ENCODE peak calls at places on chromosomes 2 and 18, in eight cellular contexts. One of them, this sample, is unnamed.
A peak's percentile ranks its signal among the peaks of the same experiment; 100 is the strongest.

GRCh38 chr2:72198532-72199241 is 51.0 kb upstream of the CYP26B1 start:
- DNase-seq in IMR-90: peak; percentile 57
- DNase-seq in CD4-positive, alpha-beta T cell: no peak
- DNase-seq in cardiac muscle cell: peak; percentile 77
- DNase-seq in MM.1S: no peak
- DNase-seq in psoas muscle: no peak
- DNase-seq in Panc1: no peak
- DNase-seq in endothelial cell of umbilical vein: peak; percentile 49
- DNase-seq in this sample: no peak

GRCh38 chr2:98464772-98465310 is 20.2 kb downstream of the INPP4A start:
- DNase-seq in IMR-90: no peak
- DNase-seq in CD4-positive, alpha-beta T cell: no peak
- DNase-seq in cardiac muscle cell: no peak
- DNase-seq in MM.1S: peak; percentile 91
- DNase-seq in psoas muscle: no peak
- DNase-seq in Panc1: no peak
- DNase-seq in endothelial cell of umbilical vein: peak; percentile 28
- DNase-seq in this sample: no peak

GRCh38 chr2:81600088-81600487 is 1295.5 kb upstream of the LRRTM1 start:
- DNase-seq in IMR-90: no peak
- DNase-seq in CD4-positive, alpha-beta T cell: no peak
- DNase-seq in cardiac muscle cell: no peak
- DNase-seq in MM.1S: no peak
- DNase-seq in psoas muscle: no peak
- DNase-seq in Panc1: no peak
- DNase-seq in endothelial cell of umbilical vein: no peak
- DNase-seq in this sample: no peak

GRCh38 chr2:147095376-147095775 is 749.5 kb upstream of the ACVR2A start:
- DNase-seq in IMR-90: no peak
- DNase-seq in CD4-positive, alpha-beta T cell: no peak
- DNase-seq in cardiac muscle cell: no peak
- DNase-seq in MM.1S: no peak
- DNase-seq in psoas muscle: no peak
- DNase-seq in Panc1: no peak
- DNase-seq in endothelial cell of umbilical vein: no peak
- DNase-seq in this sample: no peak

GRCh38 chr2:195638738-195639137 is 18.3 kb upstream of the SLC39A10 start:
- DNase-seq in IMR-90: no peak
- DNase-seq in CD4-positive, alpha-beta T cell: no peak
- DNase-seq in cardiac muscle cell: no peak
- DNase-seq in MM.1S: no peak
- DNase-seq in psoas muscle: no peak
- DNase-seq in Panc1: no peak
- DNase-seq in endothelial cell of umbilical vein: no peak
- DNase-seq in this sample: no peak

GRCh38 chr2:241894056-241894641 is 24.6 kb downstream of the RTP5 start:
- DNase-seq in IMR-90: no peak
- DNase-seq in CD4-positive, alpha-beta T cell: peak; percentile 28
- DNase-seq in cardiac muscle cell: no peak
- DNase-seq in MM.1S: no peak
- DNase-seq in psoas muscle: no peak
- DNase-seq in Panc1: no peak
- DNase-seq in endothelial cell of umbilical vein: no peak
- DNase-seq in this sample: no peak

GRCh38 chr2:38370664-38371063 is 6.4 kb downstream of the ATL2 start:
- DNase-seq in IMR-90: no peak
- DNase-seq in CD4-positive, alpha-beta T cell: no peak
- DNase-seq in cardiac muscle cell: no peak
- DNase-seq in MM.1S: no peak
- DNase-seq in psoas muscle: no peak
- DNase-seq in Panc1: no peak
- DNase-seq in endothelial cell of umbilical vein: no peak
- DNase-seq in this sample: no peak

GRCh38 chr2:238108423-238109201 is 8.5 kb downstream of the ESPNL start:
- DNase-seq in IMR-90: no peak
- DNase-seq in CD4-positive, alpha-beta T cell: peak; percentile 33
- DNase-seq in cardiac muscle cell: no peak
- DNase-seq in MM.1S: peak; percentile 72
- DNase-seq in psoas muscle: peak; percentile 20
- DNase-seq in Panc1: no peak
- DNase-seq in endothelial cell of umbilical vein: no peak
- DNase-seq in this sample: no peak

GRCh38 chr2:237878321-237879057 is 19.1 kb downstream of the RAMP1 start:
- DNase-seq in IMR-90: no peak
- DNase-seq in CD4-positive, alpha-beta T cell: no peak
- DNase-seq in cardiac muscle cell: no peak
- DNase-seq in MM.1S: no peak
- DNase-seq in psoas muscle: no peak
- DNase-seq in Panc1: no peak
- DNase-seq in endothelial cell of umbilical vein: no peak
- DNase-seq in this sample: no peak

GRCh38 chr2:165675551-165675968 is 118.5 kb downstream of the GALNT3 start:
- DNase-seq in IMR-90: no peak
- DNase-seq in CD4-positive, alpha-beta T cell: no peak
- DNase-seq in cardiac muscle cell: no peak
- DNase-seq in MM.1S: peak; percentile 49
- DNase-seq in psoas muscle: no peak
- DNase-seq in Panc1: no peak
- DNase-seq in endothelial cell of umbilical vein: no peak
- DNase-seq in this sample: no peak

GRCh38 chr18:48948112-48949050 is 2.4 kb downstream of the SMAD7 start:
- DNase-seq in IMR-90: peak; percentile 86
- DNase-seq in CD4-positive, alpha-beta T cell: peak; percentile 57
- DNase-seq in cardiac muscle cell: peak; percentile 75
- DNase-seq in MM.1S: peak; percentile 65
- DNase-seq in psoas muscle: peak; percentile 43
- DNase-seq in Panc1: no peak
- DNase-seq in endothelial cell of umbilical vein: peak; percentile 67
- DNase-seq in this sample: no peak

GRCh38 chr2:218671077-218671653 is 637 bp downstream of the RNF25 start:
- DNase-seq in IMR-90: peak; percentile 20
- DNase-seq in CD4-positive, alpha-beta T cell: no peak
- DNase-seq in cardiac muscle cell: peak; percentile 9
- DNase-seq in MM.1S: no peak
- DNase-seq in psoas muscle: no peak
- DNase-seq in Panc1: no peak
- DNase-seq in endothelial cell of umbilical vein: peak; percentile 17
- DNase-seq in this sample: no peak

GRCh38 chr2:144198116-144198515 is 321.8 kb downstream of the ZEB2 start:
- DNase-seq in IMR-90: peak; percentile 66
- DNase-seq in CD4-positive, alpha-beta T cell: no peak
- DNase-seq in cardiac muscle cell: peak; percentile 65
- DNase-seq in MM.1S: no peak
- DNase-seq in psoas muscle: no peak
- DNase-seq in Panc1: no peak
- DNase-seq in endothelial cell of umbilical vein: peak; percentile 72
- DNase-seq in this sample: no peak

GRCh38 chr2:26700078-26700477 is 7.6 kb downstream of the KCNK3 start:
- DNase-seq in IMR-90: no peak
- DNase-seq in CD4-positive, alpha-beta T cell: no peak
- DNase-seq in cardiac muscle cell: no peak
- DNase-seq in MM.1S: no peak
- DNase-seq in psoas muscle: no peak
- DNase-seq in Panc1: no peak
- DNase-seq in endothelial cell of umbilical vein: no peak
- DNase-seq in this sample: no peak
- H3K27me3 ChIP-seq in IMR-90: peaks cover 34% of the 10 kb centered on the region
- H3K27me3 ChIP-seq in CD4-positive, alpha-beta T cell: peaks cover 33% of the 10 kb centered on the region
- H3K27me3 ChIP-seq in cardiac muscle cell: peaks cover 4% of the 10 kb centered on the region
- H3K27me3 ChIP-seq in MM.1S: peaks cover 89% of the 10 kb centered on the region
- H3K27me3 ChIP-seq in psoas muscle: no peaks in the 10 kb centered on the region
- H3K27me3 ChIP-seq in Panc1: no peaks in the 10 kb centered on the region
- H3K27me3 ChIP-seq in endothelial cell of umbilical vein: no peaks in the 10 kb centered on the region
- H3K27me3 ChIP-seq in this sample: no peaks in the 10 kb centered on the region

GRCh38 chr18:3581890-3582289 is 131.9 kb downstream of the TGIF1 start:
- DNase-seq in IMR-90: no peak
- DNase-seq in CD4-positive, alpha-beta T cell: no peak
- DNase-seq in cardiac muscle cell: no peak
- DNase-seq in MM.1S: no peak
- DNase-seq in psoas muscle: no peak
- DNase-seq in Panc1: no peak
- DNase-seq in endothelial cell of umbilical vein: no peak
- DNase-seq in this sample: no peak

GRCh38 chr18:3579701-3580100 is 129.7 kb downstream of the TGIF1 start:
- DNase-seq in IMR-90: peak; percentile 97
- DNase-seq in CD4-positive, alpha-beta T cell: no peak
- DNase-seq in cardiac muscle cell: peak; percentile 90
- DNase-seq in MM.1S: no peak
- DNase-seq in psoas muscle: no peak
- DNase-seq in Panc1: no peak
- DNase-seq in endothelial cell of umbilical vein: peak; percentile 92
- DNase-seq in this sample: no peak

GRCh38 chr18:3572761-3573160 is 122.8 kb downstream of the TGIF1 start:
- DNase-seq in IMR-90: no peak
- DNase-seq in CD4-positive, alpha-beta T cell: no peak
- DNase-seq in cardiac muscle cell: no peak
- DNase-seq in MM.1S: no peak
- DNase-seq in psoas muscle: no peak
- DNase-seq in Panc1: no peak
- DNase-seq in endothelial cell of umbilical vein: no peak
- DNase-seq in this sample: no peak

GRCh38 chr18:3578621-3579020 is 128.6 kb downstream of the TGIF1 start:
- DNase-seq in IMR-90: no peak
- DNase-seq in CD4-positive, alpha-beta T cell: no peak
- DNase-seq in cardiac muscle cell: no peak
- DNase-seq in MM.1S: no peak
- DNase-seq in psoas muscle: no peak
- DNase-seq in Panc1: no peak
- DNase-seq in endothelial cell of umbilical vein: no peak
- DNase-seq in this sample: no peak

GRCh38 chr18:3577456-3577855 is 127.5 kb downstream of the TGIF1 start:
- DNase-seq in IMR-90: no peak
- DNase-seq in CD4-positive, alpha-beta T cell: no peak
- DNase-seq in cardiac muscle cell: no peak
- DNase-seq in MM.1S: no peak
- DNase-seq in psoas muscle: no peak
- DNase-seq in Panc1: no peak
- DNase-seq in endothelial cell of umbilical vein: no peak
- DNase-seq in this sample: no peak
- H3K27me3 ChIP-seq in IMR-90: no peaks in the 10 kb centered on the region
- H3K27me3 ChIP-seq in CD4-positive, alpha-beta T cell: no peaks in the 10 kb centered on the region
- H3K27me3 ChIP-seq in cardiac muscle cell: no peaks in the 10 kb centered on the region
- H3K27me3 ChIP-seq in MM.1S: peaks cover 16% of the 10 kb centered on the region
- H3K27me3 ChIP-seq in psoas muscle: no peaks in the 10 kb centered on the region
- H3K27me3 ChIP-seq in Panc1: no peaks in the 10 kb centered on the region
- H3K27me3 ChIP-seq in endothelial cell of umbilical vein: no peaks in the 10 kb centered on the region
- H3K27me3 ChIP-seq in this sample: no peaks in the 10 kb centered on the region

GRCh38 chr2:222293660-222294630 is 4.9 kb downstream of the PAX3 start:
- DNase-seq in IMR-90: no peak
- DNase-seq in CD4-positive, alpha-beta T cell: no peak
- DNase-seq in cardiac muscle cell: no peak
- DNase-seq in MM.1S: no peak
- DNase-seq in psoas muscle: peak; percentile 12
- DNase-seq in Panc1: no peak
- DNase-seq in endothelial cell of umbilical vein: no peak
- DNase-seq in this sample: no peak
- H3K27me3 ChIP-seq in IMR-90: peaks cover 97% of the 10 kb centered on the region
- H3K27me3 ChIP-seq in CD4-positive, alpha-beta T cell: peaks cover 95% of the 10 kb centered on the region
- H3K27me3 ChIP-seq in cardiac muscle cell: peaks cover 100% of the 10 kb centered on the region
- H3K27me3 ChIP-seq in MM.1S: no peaks in the 10 kb centered on the region
- H3K27me3 ChIP-seq in psoas muscle: no peaks in the 10 kb centered on the region
- H3K27me3 ChIP-seq in Panc1: peaks cover 13% of the 10 kb centered on the region
- H3K27me3 ChIP-seq in endothelial cell of umbilical vein: peaks cover 94% of the 10 kb centered on the region
- H3K27me3 ChIP-seq in this sample: peaks cover 33% of the 10 kb centered on the region

DNA sequence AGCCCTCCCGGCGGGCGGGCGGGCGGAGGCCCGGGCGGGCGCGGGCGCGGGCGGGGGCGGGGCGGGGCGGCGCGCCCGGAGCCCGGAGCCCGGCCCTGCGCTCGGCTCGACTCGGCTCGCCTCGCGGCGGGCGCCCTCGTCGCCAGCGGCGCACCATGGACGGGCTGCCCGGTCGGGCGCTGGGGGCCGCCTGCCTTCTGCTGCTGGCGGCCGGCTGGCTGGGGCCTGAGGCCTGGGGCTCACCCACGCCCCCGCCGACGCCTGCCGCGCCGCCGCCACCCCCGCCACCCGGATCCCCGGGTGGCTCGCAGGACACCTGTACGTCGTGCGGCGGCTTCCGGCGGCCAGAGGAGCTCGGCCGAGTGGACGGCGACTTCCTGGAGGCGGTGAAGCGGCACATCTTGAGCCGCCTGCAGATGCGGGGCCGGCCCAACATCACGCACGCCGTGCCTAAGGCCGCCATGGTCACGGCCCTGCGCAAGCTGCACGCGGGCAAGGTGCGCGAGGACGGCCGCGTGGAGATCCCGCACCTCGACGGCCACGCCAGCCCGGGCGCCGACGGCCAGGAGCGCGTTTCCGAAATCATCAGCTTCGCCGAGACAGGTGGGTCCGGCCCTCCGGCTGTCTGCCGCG is at the start of gene INHBB:
- DNase-seq in IMR-90: no peak
- DNase-seq in CD4-positive, alpha-beta T cell: no peak
- DNase-seq in cardiac muscle cell: peak; percentile 22
- DNase-seq in MM.1S: no peak
- DNase-seq in psoas muscle: no peak
- DNase-seq in Panc1: no peak
- DNase-seq in endothelial cell of umbilical vein: no peak
- DNase-seq in this sample: no peak
- H3K27me3 ChIP-seq in IMR-90: peaks cover 88% of the 10 kb centered on the region
- H3K27me3 ChIP-seq in CD4-positive, alpha-beta T cell: peaks cover 70% of the 10 kb centered on the region
- H3K27me3 ChIP-seq in cardiac muscle cell: peaks cover 98% of the 10 kb centered on the region
- H3K27me3 ChIP-seq in MM.1S: peaks cover 60% of the 10 kb centered on the region
- H3K27me3 ChIP-seq in psoas muscle: no peaks in the 10 kb centered on the region
- H3K27me3 ChIP-seq in Panc1: no peaks in the 10 kb centered on the region
- H3K27me3 ChIP-seq in endothelial cell of umbilical vein: peaks cover 55% of the 10 kb centered on the region
- H3K27me3 ChIP-seq in this sample: no peaks in the 10 kb centered on the region

DNA sequence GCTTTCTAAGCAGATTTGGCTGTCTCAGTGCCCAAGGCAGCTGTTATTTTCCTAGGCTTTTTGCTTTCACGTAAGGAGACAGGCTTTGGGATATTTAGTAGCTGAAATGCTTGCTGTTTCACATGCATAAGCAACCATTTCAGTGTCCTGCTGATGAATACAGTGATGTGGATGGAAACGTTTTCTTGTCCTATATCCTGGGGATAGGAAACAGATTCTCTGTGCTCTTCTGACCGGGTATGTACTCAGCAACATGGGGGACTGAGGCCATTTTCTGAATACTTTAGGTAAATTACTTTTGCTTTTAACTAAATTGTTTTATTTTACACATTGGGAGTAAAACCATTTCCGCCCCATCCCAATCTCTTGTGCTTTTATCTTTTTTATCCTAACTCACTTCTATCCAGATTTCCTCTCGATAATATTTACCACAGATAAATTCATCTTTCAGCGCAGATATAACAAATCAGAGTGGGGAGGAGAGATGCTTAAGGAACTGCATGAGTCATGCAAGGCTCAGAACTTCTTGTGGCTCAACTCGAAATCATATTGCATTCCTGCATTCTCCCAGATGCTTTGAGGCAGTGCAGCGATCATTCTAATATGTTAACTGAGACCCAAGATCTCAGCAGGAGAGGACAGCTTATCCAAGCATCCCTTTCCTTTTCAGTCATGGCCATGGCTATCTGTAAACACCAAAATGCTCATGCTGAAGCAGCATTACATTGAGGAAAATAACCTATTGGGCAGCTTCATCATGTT is 22.3 kb downstream of the GALR1 start:
- DNase-seq in IMR-90: peak; percentile 42
- DNase-seq in CD4-positive, alpha-beta T cell: no peak
- DNase-seq in cardiac muscle cell: peak; percentile 42
- DNase-seq in MM.1S: no peak
- DNase-seq in psoas muscle: no peak
- DNase-seq in Panc1: no peak
- DNase-seq in endothelial cell of umbilical vein: no peak
- DNase-seq in this sample: no peak
- H3K27me3 ChIP-seq in IMR-90: no peaks in the 10 kb centered on the region
- H3K27me3 ChIP-seq in CD4-positive, alpha-beta T cell: no peaks in the 10 kb centered on the region
- H3K27me3 ChIP-seq in cardiac muscle cell: no peaks in the 10 kb centered on the region
- H3K27me3 ChIP-seq in MM.1S: no peaks in the 10 kb centered on the region
- H3K27me3 ChIP-seq in psoas muscle: peaks cover 6% of the 10 kb centered on the region
- H3K27me3 ChIP-seq in Panc1: peaks cover 20% of the 10 kb centered on the region
- H3K27me3 ChIP-seq in endothelial cell of umbilical vein: no peaks in the 10 kb centered on the region
- H3K27me3 ChIP-seq in this sample: no peaks in the 10 kb centered on the region

GRCh38 chr18:40404284-40404683 is 1550.8 kb upstream of the PIK3C3 start:
- DNase-seq in IMR-90: peak; percentile 54
- DNase-seq in CD4-positive, alpha-beta T cell: no peak
- DNase-seq in cardiac muscle cell: no peak
- DNase-seq in MM.1S: no peak
- DNase-seq in psoas muscle: no peak
- DNase-seq in Panc1: no peak
- DNase-seq in endothelial cell of umbilical vein: no peak
- DNase-seq in this sample: no peak
- H3K27me3 ChIP-seq in IMR-90: no peaks in the 10 kb centered on the region
- H3K27me3 ChIP-seq in CD4-positive, alpha-beta T cell: no peaks in the 10 kb centered on the region
- H3K27me3 ChIP-seq in cardiac muscle cell: no peaks in the 10 kb centered on the region
- H3K27me3 ChIP-seq in MM.1S: no peaks in the 10 kb centered on the region
- H3K27me3 ChIP-seq in psoas muscle: no peaks in the 10 kb centered on the region
- H3K27me3 ChIP-seq in Panc1: no peaks in the 10 kb centered on the region
- H3K27me3 ChIP-seq in endothelial cell of umbilical vein: peaks cover 4% of the 10 kb centered on the region
- H3K27me3 ChIP-seq in this sample: no peaks in the 10 kb centered on the region